ENCODE peak calls at places on chromosome 6, in nine cellular contexts. V is WTC11, M is AG04449, P is GM12878, Q is choroid plexus epithelial cell, K is neural crest cell, L is fibroblast of villous mesenchyme, B is testis, I is GM23338. H is an unnamed sample.

GRCh38 chr6:44674226-44675155 is 287.0 kb downstream of the CDC5L start:
- DNase-seq in V (no peak), M (no peak), P (no peak), Q (no peak), K (no peak), L (no peak), B (no peak), I (no peak), H (no peak)

GRCh38 chr6:137044366-137045220 is at the start of gene IL20RA:
- DNase-seq in V (peak; percentile 59), M (no peak), P (no peak), Q (peak; percentile 16), K (peak; percentile 1), L (peak; percentile 4), B (peak; percentile 53), I (peak; percentile 80), H (peak; percentile 59)

GRCh38 chr6:49401063-49401462 is 62.0 kb downstream of the MMUT start:
- DNase-seq in V (no peak), M (no peak), P (no peak), Q (no peak), K (no peak), L (peak; percentile 43), B (no peak), I (no peak), H (no peak)

GRCh38 chr6:12538881-12539357 is 177.6 kb upstream of the PHACTR1 start:
- DNase-seq in V (no peak), M (no peak), P (no peak), Q (peak; percentile 84), K (no peak), L (peak; percentile 56), B (peak; percentile 68), I (no peak), H (no peak)

GRCh38 chr6:153129873-153130514 is 1.1 kb downstream of the RGS17 start:
- DNase-seq in V (peak; percentile 29), M (no peak), P (no peak), Q (no peak), K (peak; percentile 23), L (no peak), B (no peak), I (peak; percentile 38), H (peak; percentile 52)

GRCh38 chr6:4459032-4459431 is 317.2 kb upstream of the CDYL start:
- DNase-seq in V (no peak), M (no peak), P (no peak), Q (peak; percentile 80), K (no peak), L (peak; percentile 84), B (no peak), I (no peak), H (no peak)

GRCh38 chr6:158978752-158979151 is 21.2 kb downstream of the RSPH3 start:
- DNase-seq in V (no peak), M (no peak), P (no peak), Q (peak; percentile 50), K (no peak), L (peak; percentile 24), B (no peak), I (no peak), H (no peak)

GRCh38 chr6:116866281-116866871 is 10.7 kb upstream of the RFX6 start:
- DNase-seq in V (no peak), M (no peak), P (peak; percentile 5), Q (peak; percentile 8), K (no peak), L (no peak), B (no peak), I (peak; percentile 22), H (no peak)

GRCh38 chr6:56573624-56574023 is 69.1 kb downstream of the DST start:
- DNase-seq in V (no peak), M (no peak), P (no peak), Q (no peak), K (no peak), L (peak; percentile 58), B (no peak), I (no peak), H (no peak)

GRCh38 chr6:143545976-143546547 is 34.5 kb upstream of the FUCA2 start:
- DNase-seq in V (no peak), M (no peak), P (no peak), Q (peak; percentile 62), K (no peak), L (peak; percentile 49), B (no peak), I (no peak), H (no peak)

GRCh38 chr6:97850458-97851218 is 567.6 kb upstream of the MMS22L start:
- DNase-seq in V (no peak), M (no peak), P (no peak), Q (peak; percentile 0), K (no peak), L (peak; percentile 0), B (no peak), I (peak; percentile 44), H (no peak)

GRCh38 chr6:34714663-34715062 is 18.1 kb upstream of the ILRUN start:
- DNase-seq in V (no peak), M (no peak), P (no peak), Q (no peak), K (no peak), L (peak; percentile 29), B (peak; percentile 60), I (no peak), H (no peak)

GRCh38 chr6:70280462-70280861 is 22.4 kb downstream of the COL9A1 start:
- DNase-seq in V (peak; percentile 23), M (no peak), P (no peak), Q (no peak), K (no peak), L (no peak), B (no peak), I (peak; percentile 19), H (no peak)

GRCh38 chr6:137926207-137926731 is 59.2 kb downstream of the TNFAIP3 start:
- DNase-seq in V (peak; percentile 56), M (peak; percentile 77), P (no peak), Q (peak; percentile 73), K (no peak), L (peak; percentile 74), B (no peak), I (peak; percentile 87), H (no peak)

GRCh38 chr6:45323656-45324224 is 4.4 kb upstream of the RUNX2 start:
- DNase-seq in V (no peak), M (no peak), P (no peak), Q (no peak), K (no peak), L (no peak), B (no peak), I (no peak), H (no peak)

GRCh38 chr6:20790032-20790791 is 256.0 kb downstream of the CDKAL1 start:
- DNase-seq in V (no peak), M (no peak), P (no peak), Q (peak; percentile 30), K (no peak), L (no peak), B (no peak), I (no peak), H (no peak)

GRCh38 chr6:158391276-158391675 is 79.0 kb downstream of the TULP4 start:
- DNase-seq in V (no peak), M (no peak), P (no peak), Q (no peak), K (no peak), L (no peak), B (no peak), I (no peak), H (no peak)

GRCh38 chr6:5497896-5498578 is 236.7 kb downstream of the FARS2 start:
- DNase-seq in V (no peak), M (peak; percentile 86), P (no peak), Q (peak; percentile 89), K (no peak), L (peak; percentile 87), B (no peak), I (no peak), H (no peak)

GRCh38 chr6:119966484-119966883 is 616.9 kb upstream of the MAN1A1 start:
- DNase-seq in V (peak; percentile 86), M (no peak), P (no peak), Q (no peak), K (no peak), L (no peak), B (peak; percentile 55), I (peak; percentile 89), H (no peak)
- TF ChIP-seq CTCF in V (peak; percentile 63), M (no peak), P (peak; percentile 54), Q (no peak), K (no peak), L (peak; percentile 11), B (no peak), I (peak; percentile 77), H (no peak)

DNA sequence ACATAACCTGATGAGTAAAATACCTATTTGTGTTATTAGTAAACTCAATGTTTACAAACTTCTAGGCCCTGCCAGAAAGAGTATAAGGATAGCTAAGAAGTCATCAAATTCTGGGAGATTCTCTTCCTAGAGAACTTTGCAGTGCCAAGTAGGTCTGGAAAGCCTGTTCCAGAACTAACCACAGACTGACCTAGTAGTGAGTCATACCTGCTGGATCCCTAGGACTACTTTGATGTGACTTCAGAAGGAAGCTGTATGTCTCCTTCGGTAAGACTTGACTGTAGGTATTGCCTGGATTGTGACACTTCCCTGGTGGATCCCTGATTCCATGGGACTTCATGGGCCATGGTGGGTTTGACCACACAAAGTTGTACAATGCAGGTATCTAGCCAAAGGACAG is 131.7 kb downstream of the DNAH8 start:
- DNase-seq in V (no peak), M (no peak), P (no peak), Q (peak; percentile 26), K (no peak), L (no peak), B (no peak), I (no peak), H (no peak)
- TF ChIP-seq CTCF in V (no peak), M (no peak), P (no peak), Q (no peak), K (no peak), L (no peak), B (no peak), I (no peak), H (no peak)

DNA sequence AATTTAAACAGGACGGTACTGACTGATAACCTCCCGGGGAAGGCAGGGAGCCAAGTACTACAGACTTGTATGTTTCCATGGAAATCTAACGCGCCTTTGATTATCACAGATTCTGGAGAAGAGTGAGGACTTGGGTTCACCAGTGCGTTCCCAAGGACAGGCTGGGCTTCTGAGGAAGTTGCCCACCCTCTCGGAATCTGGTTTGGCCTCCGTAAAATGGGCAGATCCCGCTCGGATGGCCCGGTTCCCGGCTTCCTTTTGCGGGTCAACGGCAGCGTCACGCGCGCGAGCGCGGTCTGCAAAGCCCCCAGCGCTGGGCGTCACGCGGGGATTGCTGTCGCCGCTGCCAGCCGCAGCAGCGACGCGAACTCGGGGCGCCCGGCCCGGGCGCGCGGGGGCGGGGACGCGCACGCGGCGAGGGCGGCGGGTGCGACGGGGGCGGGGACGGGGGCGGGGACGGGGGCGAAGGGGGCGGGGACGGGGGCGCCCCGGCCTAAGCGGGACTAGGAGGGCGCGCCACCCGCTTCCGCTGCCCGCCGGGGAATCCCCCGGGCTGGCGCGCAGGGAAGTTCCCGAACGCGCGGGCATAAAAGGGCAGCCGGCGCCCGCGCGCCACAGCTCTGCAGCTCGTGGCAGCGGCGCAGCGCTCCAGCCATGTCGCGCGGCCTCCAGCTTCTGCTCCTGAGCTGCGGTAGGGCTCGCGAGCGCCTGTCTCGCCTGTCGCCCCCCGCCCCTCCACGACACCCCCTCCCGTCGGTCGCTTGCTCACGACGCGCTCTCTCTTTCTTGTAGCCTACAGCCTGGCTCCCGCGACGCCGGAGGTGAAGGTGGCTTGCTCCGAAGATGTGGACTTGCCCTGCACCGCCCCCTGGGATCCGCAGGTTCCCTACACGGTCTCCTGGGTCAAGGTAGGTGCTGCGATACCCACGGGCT is at the start of gene CD83:
- DNase-seq in V (peak; percentile 56), M (no peak), P (no peak), Q (peak; percentile 42), K (peak; percentile 28), L (peak; percentile 16), B (peak; percentile 62), I (peak; percentile 84), H (peak; percentile 70)
- TF ChIP-seq CTCF in V (no peak), M (peak; percentile 3), P (no peak), Q (peak; percentile 14), K (peak; percentile 38), L (no peak), B (no peak), I (peak; percentile 31), H (no peak)

GRCh38 chr6:52498538-52499017 is 78.3 kb downstream of the TRAM2 start:
- DNase-seq in V (no peak), M (no peak), P (peak; percentile 74), Q (peak; percentile 23), K (no peak), L (no peak), B (no peak), I (no peak), H (no peak)
- TF ChIP-seq CTCF in V (no peak), M (no peak), P (no peak), Q (no peak), K (no peak), L (no peak), B (no peak), I (no peak), H (no peak)

H was measured in nephron progenitor cell.